ENCODE peak calls at places on chromosomes 6 and 20, in seven cellular contexts. U, B, N, G, L, S and Q are unnamed samples.

GRCh38 chr20:53655909-53656652 is 62.4 kb upstream of the ZNF217 start:
- DNase-seq in U (no peak), B (no peak), S (no peak), L (no peak), N (no peak), G (no peak), Q (no peak)

GRCh38 chr6:145368075-145368474 is 367.2 kb downstream of the EPM2A start:
- DNase-seq in U (no peak), S (no peak), N (no peak), B (no peak), G (no peak), L (no peak), Q (no peak)

GRCh38 chr6:34027445-34027936 is 118.4 kb downstream of the GRM4 start:
- DNase-seq in U (peak), N (peak), B (no peak), S (peak), L (peak), G (no peak), Q (peak)

GRCh38 chr6:55963301-55963700 is 87.9 kb upstream of the BMP5 start:
- DNase-seq in L (peak), S (no peak), G (no peak), B (no peak), U (no peak), N (no peak), Q (no peak)

GRCh38 chr6:27188885-27189418 is 58.5 kb upstream of the PRSS16 start:
- DNase-seq in U (peak), B (peak), N (peak), L (peak), S (peak), G (peak), Q (peak)

GRCh38 chr6:122364084-122364483 is 35.4 kb upstream of the HSF2 start:
- DNase-seq in L (no peak), G (no peak), B (no peak), N (no peak), S (no peak), U (no peak), Q (no peak)

GRCh38 chr20:24951536-24952047 is 2.5 kb downstream of the CST7 start:
- DNase-seq in N (no peak), G (no peak), B (no peak), L (no peak), U (no peak), S (peak), Q (no peak)

GRCh38 chr20:12925214-12925755 is 83.5 kb upstream of the SPTLC3 start:
- DNase-seq in S (peak), U (peak), G (peak), N (peak), B (peak), L (no peak), Q (peak)

GRCh38 chr6:111468329-111469012 is 14.5 kb downstream of the REV3L start:
- DNase-seq in L (no peak), G (no peak), B (no peak), U (no peak), N (no peak), S (no peak), Q (peak)

GRCh38 chr20:63897978-63898561 is 3.1 kb downstream of the DNAJC5 start:
- DNase-seq in N (no peak), S (no peak), L (no peak), B (no peak), U (no peak), G (no peak), Q (no peak)

GRCh38 chr6:166430269-166430668 is 47.5 kb upstream of the MPC1 start:
- DNase-seq in L (no peak), N (no peak), G (no peak), S (no peak), B (no peak), U (no peak), Q (no peak)

GRCh38 chr20:53926428-53927028 is 143.9 kb downstream of the BCAS1 start:
- DNase-seq in G (no peak), S (no peak), N (no peak), L (no peak), B (no peak), U (peak), Q (peak)

GRCh38 chr6:31727717-31728671 is 1.1 kb downstream of the DDAH2 start:
- DNase-seq in S (no peak), U (no peak), G (no peak), L (no peak), N (no peak), B (peak), Q (no peak)

GRCh38 chr6:25010917-25011625 is 75.3 kb upstream of the RIPOR2 start:
- DNase-seq in B (no peak), S (no peak), G (no peak), L (no peak), U (no peak), N (no peak), Q (no peak)

GRCh38 chr6:14280006-14280510 is 162.5 kb downstream of the CD83 start:
- DNase-seq in G (no peak), B (no peak), S (peak), N (no peak), U (no peak), L (no peak), Q (no peak)

GRCh38 chr6:157761331-157761921 is 61.6 kb upstream of the SNX9 start:
- DNase-seq in L (no peak), U (peak), G (no peak), S (no peak), N (no peak), B (no peak), Q (peak)

GRCh38 chr6:63121166-63121565 is 90.1 kb upstream of the FKBP1C start:
- DNase-seq in L (no peak), N (no peak), B (no peak), S (peak), G (no peak), U (no peak), Q (no peak)

GRCh38 chr6:31122803-31123706 is 2.8 kb upstream of the CDSN start:
- DNase-seq in U (no peak), G (peak), S (no peak), N (no peak), B (peak), L (peak), Q (no peak)

GRCh38 chr6:133973109-133973971 is 20.3 kb downstream of the TBPL1 start:
- DNase-seq in N (peak), L (no peak), G (peak), B (no peak), U (peak), S (no peak), Q (no peak)

GRCh38 chr6:44100088-44100550 is 27.1 kb downstream of the MRPL14 start:
- DNase-seq in N (peak), L (no peak), B (no peak), S (no peak), U (no peak), G (no peak), Q (peak)

GRCh38 chr6:89984926-89985743 is 90.9 kb downstream of the GJA10 start:
- DNase-seq in G (no peak), L (peak), B (no peak), S (no peak), U (peak), N (peak), Q (peak)

GRCh38 chr6:112407191-112407590 is 60.1 kb downstream of the RFPL4B start:
- DNase-seq in B (no peak), N (no peak), U (no peak), S (no peak), L (no peak), G (no peak), Q (no peak)

GRCh38 chr6:67231092-67231491 is 1404.0 kb upstream of the ADGRB3 start:
- DNase-seq in G (no peak), U (no peak), B (no peak), L (no peak), S (no peak), N (no peak), Q (no peak)

GRCh38 chr6:7652957-7653356 is 63.0 kb downstream of the SNRNP48 start:
- DNase-seq in G (no peak), B (no peak), L (no peak), U (no peak), N (no peak), S (no peak), Q (no peak)

GRCh38 chr20:25195962-25196700 is 619 bp downstream of the ENTPD6 start:
- DNase-seq in L (no peak), U (no peak), G (no peak), N (peak), B (no peak), S (peak), Q (peak)

GRCh38 chr20:4071177-4071723 is 55.9 kb upstream of the RNF24 start:
- DNase-seq in N (no peak), U (no peak), L (no peak), B (no peak), G (no peak), S (no peak), Q (no peak)

GRCh38 chr6:23754197-23754596 is 371.8 kb upstream of the NRSN1 start:
- DNase-seq in G (no peak), N (no peak), B (no peak), U (no peak), L (no peak), S (no peak), Q (no peak)
- TF ChIP-seq CTCF in G (no peak), N (peak), B (no peak), U (no peak), L (no peak), S (peak), Q (no peak)

GRCh38 chr6:108274546-108274945 is 13.7 kb upstream of the SNX3 start:
- DNase-seq in N (no peak), G (no peak), U (no peak), B (no peak), S (no peak), L (no peak), Q (no peak)

GRCh38 chr6:108263371-108263770 is 2.5 kb upstream of the SNX3 start:
- DNase-seq in B (no peak), L (no peak), G (no peak), S (no peak), U (no peak), N (no peak), Q (no peak)

DNA sequence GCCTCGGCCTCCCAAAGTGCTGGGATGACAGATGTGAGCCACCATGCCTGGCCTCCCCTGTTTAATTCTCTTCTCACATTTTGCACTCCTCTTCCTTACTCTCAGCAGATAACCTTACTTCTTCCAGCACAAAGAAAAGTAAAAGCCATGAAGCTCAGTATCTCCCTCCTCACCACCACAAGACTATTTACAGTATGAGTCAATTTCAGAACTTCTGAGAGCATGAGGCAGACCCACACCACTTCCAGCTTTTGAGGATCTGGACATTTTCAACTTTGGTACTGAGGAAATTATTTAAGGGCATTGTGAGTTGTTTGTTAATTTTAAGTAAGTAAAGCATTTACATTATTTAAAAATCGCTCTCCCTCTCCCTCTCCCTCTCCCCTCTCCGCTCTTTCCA is 8.0 kb upstream of the SNX3 start:
- DNase-seq in U (no peak), G (no peak), N (no peak), S (no peak), B (no peak), L (no peak), Q (no peak)
- TF ChIP-seq CTCF in U (no peak), G (no peak), N (no peak), S (no peak), B (no peak), L (no peak), Q (no peak)

DNA sequence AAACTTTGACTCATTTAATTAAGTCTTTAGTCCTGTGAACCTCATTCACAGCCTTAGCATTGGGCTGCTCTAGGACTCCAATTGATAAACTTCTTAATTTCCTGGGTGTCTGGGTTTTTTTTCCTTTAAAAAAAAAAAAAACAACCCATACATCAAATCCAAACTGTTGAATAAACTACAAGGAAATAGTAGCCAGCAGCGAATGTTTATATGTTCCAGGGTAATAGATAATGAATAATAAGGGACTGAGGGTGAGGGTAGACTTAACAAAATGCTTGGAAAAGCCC is 563.5 kb upstream of the AGPAT4 start:
- DNase-seq in U (no peak), N (no peak), G (no peak), L (no peak), S (no peak), B (no peak), Q (no peak)
- TF ChIP-seq CTCF in U (no peak), N (no peak), G (no peak), L (no peak), S (no peak), B (no peak), Q (no peak)

DNA sequence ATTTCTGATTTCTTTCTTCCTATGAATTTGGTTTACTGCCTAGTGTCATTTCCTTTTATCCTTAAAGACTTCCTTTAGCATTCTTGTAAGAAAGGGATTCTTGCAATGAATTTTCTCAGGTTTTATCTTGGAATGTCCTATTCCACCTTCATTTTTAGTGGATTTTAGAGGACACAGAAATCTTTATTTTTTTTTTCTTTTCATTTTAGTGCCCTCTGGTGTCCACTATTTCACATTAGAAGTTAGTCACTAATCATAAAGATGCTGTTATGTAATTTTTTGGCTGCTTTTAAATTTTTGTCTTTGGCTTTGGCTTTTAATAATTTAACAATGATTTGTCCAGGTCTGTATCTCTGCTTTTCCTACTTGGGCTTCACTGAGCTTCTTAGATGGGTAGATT is 28.1 kb downstream of the LMBRD1 start:
- DNase-seq in N (no peak), L (no peak), B (no peak), S (no peak), G (no peak), U (no peak), Q (no peak)
- TF ChIP-seq CTCF in N (peak), L (peak), B (no peak), S (peak), G (peak), U (no peak), Q (peak)